ENCODE peak calls at places on chromosome 13, in four cellular contexts. One of them, this sample, is unnamed.

GRCh38 chr13:80001510-80001842 is 339.4 kb downstream of the SPRY2 start:
- DNase-seq in activated CD4-positive, alpha-beta T cell treated with anti-CD3 and anti-CD28 coated beads for 1 hour: no peak
- DNase-seq in T-cell: no peak
- DNase-seq in mucosa of gallbladder: no peak
- DNase-seq in this sample: no peak

GRCh38 chr13:20566424-20566916 is 487 bp upstream of the IFT88 start:
- DNase-seq in mucosa of gallbladder: no peak
- DNase-seq in activated CD4-positive, alpha-beta T cell treated with anti-CD3 and anti-CD28 coated beads for 1 hour: no peak
- DNase-seq in T-cell: no peak
- DNase-seq in this sample: peak

GRCh38 chr13:82717249-82717648 is 1165.0 kb downstream of the SLITRK1 start:
- DNase-seq in T-cell: no peak
- DNase-seq in activated CD4-positive, alpha-beta T cell treated with anti-CD3 and anti-CD28 coated beads for 1 hour: no peak
- DNase-seq in mucosa of gallbladder: no peak
- DNase-seq in this sample: peak

GRCh38 chr13:27120011-27120410 is 51.6 kb downstream of the USP12 start:
- DNase-seq in activated CD4-positive, alpha-beta T cell treated with anti-CD3 and anti-CD28 coated beads for 1 hour: no peak
- DNase-seq in mucosa of gallbladder: no peak
- DNase-seq in T-cell: no peak
- DNase-seq in this sample: peak

GRCh38 chr13:34738251-34739170 is 203.6 kb upstream of the NBEA start:
- DNase-seq in activated CD4-positive, alpha-beta T cell treated with anti-CD3 and anti-CD28 coated beads for 1 hour: no peak
- DNase-seq in mucosa of gallbladder: no peak
- DNase-seq in T-cell: no peak
- DNase-seq in this sample: no peak

GRCh38 chr13:50389726-50390125 is 374.5 kb downstream of the KCNRG start:
- DNase-seq in T-cell: no peak
- DNase-seq in activated CD4-positive, alpha-beta T cell treated with anti-CD3 and anti-CD28 coated beads for 1 hour: no peak
- DNase-seq in mucosa of gallbladder: no peak
- DNase-seq in this sample: no peak

GRCh38 chr13:45393941-45394570 is 24.1 kb downstream of the SLC25A30 start:
- DNase-seq in activated CD4-positive, alpha-beta T cell treated with anti-CD3 and anti-CD28 coated beads for 1 hour: no peak
- DNase-seq in mucosa of gallbladder: peak
- DNase-seq in T-cell: no peak
- DNase-seq in this sample: peak

GRCh38 chr13:105997436-105998232 is 537.8 kb downstream of the EFNB2 start:
- DNase-seq in mucosa of gallbladder: no peak
- DNase-seq in T-cell: no peak
- DNase-seq in activated CD4-positive, alpha-beta T cell treated with anti-CD3 and anti-CD28 coated beads for 1 hour: no peak
- DNase-seq in this sample: peak

GRCh38 chr13:99976502-99977115 is 5.0 kb upstream of the ZIC2 start:
- DNase-seq in mucosa of gallbladder: no peak
- DNase-seq in T-cell: no peak
- DNase-seq in activated CD4-positive, alpha-beta T cell treated with anti-CD3 and anti-CD28 coated beads for 1 hour: no peak
- DNase-seq in this sample: no peak

GRCh38 chr13:105142556-105142955 is 1392.9 kb downstream of the EFNB2 start:
- DNase-seq in mucosa of gallbladder: no peak
- DNase-seq in T-cell: no peak
- DNase-seq in activated CD4-positive, alpha-beta T cell treated with anti-CD3 and anti-CD28 coated beads for 1 hour: no peak
- DNase-seq in this sample: no peak

GRCh38 chr13:43273362-43273761 is 250.0 kb downstream of the DNAJC15 start:
- DNase-seq in T-cell: no peak
- DNase-seq in activated CD4-positive, alpha-beta T cell treated with anti-CD3 and anti-CD28 coated beads for 1 hour: no peak
- DNase-seq in mucosa of gallbladder: no peak
- DNase-seq in this sample: peak

GRCh38 chr13:108950333-108951010 is 321.1 kb downstream of the MYO16 start:
- DNase-seq in activated CD4-positive, alpha-beta T cell treated with anti-CD3 and anti-CD28 coated beads for 1 hour: no peak
- DNase-seq in mucosa of gallbladder: no peak
- DNase-seq in T-cell: no peak
- DNase-seq in this sample: no peak

GRCh38 chr13:72561791-72562190 is 165.6 kb downstream of the MZT1 start:
- DNase-seq in T-cell: no peak
- DNase-seq in mucosa of gallbladder: no peak
- DNase-seq in activated CD4-positive, alpha-beta T cell treated with anti-CD3 and anti-CD28 coated beads for 1 hour: no peak
- DNase-seq in this sample: no peak

GRCh38 chr13:95608640-95609280 is 35.7 kb downstream of the DZIP1 start:
- DNase-seq in mucosa of gallbladder: no peak
- DNase-seq in T-cell: no peak
- DNase-seq in activated CD4-positive, alpha-beta T cell treated with anti-CD3 and anti-CD28 coated beads for 1 hour: no peak
- DNase-seq in this sample: no peak

GRCh38 chr13:49669735-49670309 is 21.5 kb downstream of the EBPL start:
- DNase-seq in mucosa of gallbladder: peak
- DNase-seq in T-cell: no peak
- DNase-seq in activated CD4-positive, alpha-beta T cell treated with anti-CD3 and anti-CD28 coated beads for 1 hour: no peak
- DNase-seq in this sample: peak

GRCh38 chr13:49113526-49114286 is 106.4 kb upstream of the MLNR start:
- DNase-seq in activated CD4-positive, alpha-beta T cell treated with anti-CD3 and anti-CD28 coated beads for 1 hour: no peak
- DNase-seq in mucosa of gallbladder: no peak
- DNase-seq in T-cell: no peak
- DNase-seq in this sample: peak

GRCh38 chr13:20128459-20128927 is 32.4 kb downstream of the GJA3 start:
- DNase-seq in T-cell: no peak
- DNase-seq in mucosa of gallbladder: no peak
- DNase-seq in activated CD4-positive, alpha-beta T cell treated with anti-CD3 and anti-CD28 coated beads for 1 hour: no peak
- DNase-seq in this sample: no peak

GRCh38 chr13:48761256-48761655 is 107.5 kb downstream of the CYSLTR2 start:
- DNase-seq in activated CD4-positive, alpha-beta T cell treated with anti-CD3 and anti-CD28 coated beads for 1 hour: no peak
- DNase-seq in mucosa of gallbladder: no peak
- DNase-seq in T-cell: no peak
- DNase-seq in this sample: no peak

GRCh38 chr13:98251708-98252107 is 74.6 kb upstream of the RNF113B start:
- DNase-seq in mucosa of gallbladder: no peak
- DNase-seq in T-cell: no peak
- DNase-seq in activated CD4-positive, alpha-beta T cell treated with anti-CD3 and anti-CD28 coated beads for 1 hour: no peak
- DNase-seq in this sample: no peak

GRCh38 chr13:44653261-44653660 is 77.1 kb upstream of the TSC22D1 start:
- DNase-seq in activated CD4-positive, alpha-beta T cell treated with anti-CD3 and anti-CD28 coated beads for 1 hour: no peak
- DNase-seq in T-cell: no peak
- DNase-seq in mucosa of gallbladder: no peak
- DNase-seq in this sample: peak

GRCh38 chr13:67299072-67299635 is 69.0 kb upstream of the PCDH9 start:
- DNase-seq in mucosa of gallbladder: no peak
- DNase-seq in activated CD4-positive, alpha-beta T cell treated with anti-CD3 and anti-CD28 coated beads for 1 hour: no peak
- DNase-seq in T-cell: no peak
- DNase-seq in this sample: peak

GRCh38 chr13:28485551-28485950 is 9.4 kb downstream of the FLT1 start:
- DNase-seq in T-cell: no peak
- DNase-seq in activated CD4-positive, alpha-beta T cell treated with anti-CD3 and anti-CD28 coated beads for 1 hour: no peak
- DNase-seq in mucosa of gallbladder: no peak
- DNase-seq in this sample: no peak

GRCh38 chr13:51328488-51328887 is 11.0 kb upstream of the SERPINE3 start:
- DNase-seq in activated CD4-positive, alpha-beta T cell treated with anti-CD3 and anti-CD28 coated beads for 1 hour: no peak
- DNase-seq in mucosa of gallbladder: no peak
- DNase-seq in T-cell: no peak
- DNase-seq in this sample: no peak

GRCh38 chr13:84844473-84844872 is 954.7 kb downstream of the SLITRK6 start:
- DNase-seq in activated CD4-positive, alpha-beta T cell treated with anti-CD3 and anti-CD28 coated beads for 1 hour: no peak
- DNase-seq in mucosa of gallbladder: no peak
- DNase-seq in T-cell: no peak
- DNase-seq in this sample: peak

GRCh38 chr13:103436057-103436654 is 369.9 kb upstream of the SLC10A2 start:
- DNase-seq in activated CD4-positive, alpha-beta T cell treated with anti-CD3 and anti-CD28 coated beads for 1 hour: no peak
- DNase-seq in mucosa of gallbladder: no peak
- DNase-seq in T-cell: no peak
- DNase-seq in this sample: no peak

GRCh38 chr13:41981961-41982723 is 21.2 kb upstream of the VWA8 start:
- DNase-seq in activated CD4-positive, alpha-beta T cell treated with anti-CD3 and anti-CD28 coated beads for 1 hour: no peak
- DNase-seq in mucosa of gallbladder: no peak
- DNase-seq in T-cell: no peak
- DNase-seq in this sample: no peak